ENCODE peak calls at places on chromosomes 16 and 17, in ten cellular contexts. One of them, this sample, is unnamed.

GRCh38 chr17:58960068-58960467 is 146.6 kb downstream of the TRIM37 start:
- DNase-seq in anterior cingulate cortex: no peak
- DNase-seq in IMR-90: peak
- DNase-seq in activated CD4-positive, alpha-beta T cell treated with anti-CD3 and anti-CD28 coated beads, Interleukin-2, amount 50 U/mL, for 24 hours: no peak
- DNase-seq in glutamatergic neuron: no peak
- DNase-seq in HTR-8/SVneo: peak
- DNase-seq in HT1080: peak
- DNase-seq in ureter: no peak
- DNase-seq in COLO829: no peak
- DNase-seq in GM12865: peak
- DNase-seq in this sample: peak

GRCh38 chr17:80961931-80962330 is 29.7 kb upstream of the CHMP6 start:
- DNase-seq in ureter: no peak
- DNase-seq in anterior cingulate cortex: no peak
- DNase-seq in GM12865: no peak
- DNase-seq in activated CD4-positive, alpha-beta T cell treated with anti-CD3 and anti-CD28 coated beads, Interleukin-2, amount 50 U/mL, for 24 hours: no peak
- DNase-seq in COLO829: no peak
- DNase-seq in IMR-90: no peak
- DNase-seq in glutamatergic neuron: no peak
- DNase-seq in HT1080: no peak
- DNase-seq in HTR-8/SVneo: no peak
- DNase-seq in this sample: no peak

GRCh38 chr16:6946106-6946505 is 386.5 kb upstream of the RBFOX1 start:
- DNase-seq in IMR-90: no peak
- DNase-seq in glutamatergic neuron: no peak
- DNase-seq in ureter: no peak
- DNase-seq in GM12865: no peak
- DNase-seq in activated CD4-positive, alpha-beta T cell treated with anti-CD3 and anti-CD28 coated beads, Interleukin-2, amount 50 U/mL, for 24 hours: no peak
- DNase-seq in HTR-8/SVneo: no peak
- DNase-seq in HT1080: no peak
- DNase-seq in COLO829: no peak
- DNase-seq in anterior cingulate cortex: no peak
- DNase-seq in this sample: no peak

GRCh38 chr17:20114466-20114865 is 105.3 kb downstream of the SPECC1 start:
- DNase-seq in anterior cingulate cortex: no peak
- DNase-seq in HTR-8/SVneo: no peak
- DNase-seq in glutamatergic neuron: no peak
- DNase-seq in activated CD4-positive, alpha-beta T cell treated with anti-CD3 and anti-CD28 coated beads, Interleukin-2, amount 50 U/mL, for 24 hours: no peak
- DNase-seq in GM12865: no peak
- DNase-seq in IMR-90: peak
- DNase-seq in HT1080: peak
- DNase-seq in COLO829: peak
- DNase-seq in ureter: no peak
- DNase-seq in this sample: no peak

GRCh38 chr17:2102931-2103398 is 48.1 kb downstream of the HIC1 start:
- DNase-seq in glutamatergic neuron: no peak
- DNase-seq in activated CD4-positive, alpha-beta T cell treated with anti-CD3 and anti-CD28 coated beads, Interleukin-2, amount 50 U/mL, for 24 hours: no peak
- DNase-seq in IMR-90: peak
- DNase-seq in GM12865: no peak
- DNase-seq in HTR-8/SVneo: no peak
- DNase-seq in HT1080: peak
- DNase-seq in ureter: no peak
- DNase-seq in COLO829: no peak
- DNase-seq in anterior cingulate cortex: no peak
- DNase-seq in this sample: peak

GRCh38 chr16:69799601-69800000 is 37.5 kb downstream of the WWP2 start:
- DNase-seq in GM12865: no peak
- DNase-seq in activated CD4-positive, alpha-beta T cell treated with anti-CD3 and anti-CD28 coated beads, Interleukin-2, amount 50 U/mL, for 24 hours: no peak
- DNase-seq in ureter: no peak
- DNase-seq in anterior cingulate cortex: no peak
- DNase-seq in HT1080: no peak
- DNase-seq in HTR-8/SVneo: no peak
- DNase-seq in COLO829: peak
- DNase-seq in IMR-90: peak
- DNase-seq in glutamatergic neuron: no peak
- DNase-seq in this sample: peak

GRCh38 chr17:81165246-81166032 is at the start of gene PVALEF:
- DNase-seq in IMR-90: no peak
- DNase-seq in glutamatergic neuron: peak
- DNase-seq in ureter: no peak
- DNase-seq in anterior cingulate cortex: peak
- DNase-seq in COLO829: no peak
- DNase-seq in HTR-8/SVneo: peak
- DNase-seq in HT1080: no peak
- DNase-seq in GM12865: no peak
- DNase-seq in activated CD4-positive, alpha-beta T cell treated with anti-CD3 and anti-CD28 coated beads, Interleukin-2, amount 50 U/mL, for 24 hours: no peak
- DNase-seq in this sample: no peak

GRCh38 chr16:89146211-89147005 is 25.1 kb upstream of the CDH15 start:
- DNase-seq in HT1080: no peak
- DNase-seq in GM12865: no peak
- DNase-seq in glutamatergic neuron: peak
- DNase-seq in anterior cingulate cortex: no peak
- DNase-seq in HTR-8/SVneo: no peak
- DNase-seq in ureter: no peak
- DNase-seq in activated CD4-positive, alpha-beta T cell treated with anti-CD3 and anti-CD28 coated beads, Interleukin-2, amount 50 U/mL, for 24 hours: no peak
- DNase-seq in COLO829: no peak
- DNase-seq in IMR-90: no peak
- DNase-seq in this sample: no peak

GRCh38 chr16:88836791-88837190 is 20.0 kb downstream of the GALNS start:
- DNase-seq in activated CD4-positive, alpha-beta T cell treated with anti-CD3 and anti-CD28 coated beads, Interleukin-2, amount 50 U/mL, for 24 hours: no peak
- DNase-seq in IMR-90: no peak
- DNase-seq in HTR-8/SVneo: no peak
- DNase-seq in anterior cingulate cortex: no peak
- DNase-seq in COLO829: no peak
- DNase-seq in HT1080: no peak
- DNase-seq in ureter: no peak
- DNase-seq in glutamatergic neuron: no peak
- DNase-seq in GM12865: no peak
- DNase-seq in this sample: no peak

GRCh38 chr17:73645050-73645871 is 1.0 kb upstream of the SDK2 start:
- DNase-seq in ureter: no peak
- DNase-seq in glutamatergic neuron: peak
- DNase-seq in HTR-8/SVneo: no peak
- DNase-seq in HT1080: no peak
- DNase-seq in GM12865: no peak
- DNase-seq in anterior cingulate cortex: peak
- DNase-seq in activated CD4-positive, alpha-beta T cell treated with anti-CD3 and anti-CD28 coated beads, Interleukin-2, amount 50 U/mL, for 24 hours: no peak
- DNase-seq in COLO829: no peak
- DNase-seq in IMR-90: no peak
- DNase-seq in this sample: peak

GRCh38 chr17:77115947-77116346 is 24.8 kb upstream of the SEC14L1 start:
- DNase-seq in HTR-8/SVneo: no peak
- DNase-seq in activated CD4-positive, alpha-beta T cell treated with anti-CD3 and anti-CD28 coated beads, Interleukin-2, amount 50 U/mL, for 24 hours: no peak
- DNase-seq in COLO829: no peak
- DNase-seq in anterior cingulate cortex: no peak
- DNase-seq in GM12865: no peak
- DNase-seq in HT1080: no peak
- DNase-seq in glutamatergic neuron: no peak
- DNase-seq in ureter: no peak
- DNase-seq in IMR-90: no peak
- DNase-seq in this sample: no peak

GRCh38 chr16:19179890-19180490 is 11.9 kb downstream of the SYT17 start:
- DNase-seq in HTR-8/SVneo: peak
- DNase-seq in COLO829: peak
- DNase-seq in HT1080: peak
- DNase-seq in glutamatergic neuron: peak
- DNase-seq in GM12865: peak
- DNase-seq in IMR-90: peak
- DNase-seq in anterior cingulate cortex: peak
- DNase-seq in activated CD4-positive, alpha-beta T cell treated with anti-CD3 and anti-CD28 coated beads, Interleukin-2, amount 50 U/mL, for 24 hours: peak
- DNase-seq in ureter: peak
- DNase-seq in this sample: peak

GRCh38 chr16:69463876-69464275 is 39.5 kb downstream of the CYB5B start:
- DNase-seq in HTR-8/SVneo: no peak
- DNase-seq in ureter: no peak
- DNase-seq in COLO829: no peak
- DNase-seq in IMR-90: no peak
- DNase-seq in anterior cingulate cortex: no peak
- DNase-seq in GM12865: no peak
- DNase-seq in glutamatergic neuron: no peak
- DNase-seq in activated CD4-positive, alpha-beta T cell treated with anti-CD3 and anti-CD28 coated beads, Interleukin-2, amount 50 U/mL, for 24 hours: no peak
- DNase-seq in HT1080: no peak
- DNase-seq in this sample: peak

GRCh38 chr17:20927586-20927985 is 115.2 kb downstream of the USP22 start:
- DNase-seq in glutamatergic neuron: no peak
- DNase-seq in IMR-90: no peak
- DNase-seq in GM12865: no peak
- DNase-seq in anterior cingulate cortex: no peak
- DNase-seq in ureter: no peak
- DNase-seq in COLO829: no peak
- DNase-seq in HT1080: no peak
- DNase-seq in HTR-8/SVneo: no peak
- DNase-seq in activated CD4-positive, alpha-beta T cell treated with anti-CD3 and anti-CD28 coated beads, Interleukin-2, amount 50 U/mL, for 24 hours: no peak
- DNase-seq in this sample: no peak

GRCh38 chr16:1940273-1941161 is 2.5 kb downstream of the MSRB1 start:
- DNase-seq in glutamatergic neuron: no peak
- DNase-seq in anterior cingulate cortex: no peak
- DNase-seq in HT1080: no peak
- DNase-seq in ureter: no peak
- DNase-seq in COLO829: no peak
- DNase-seq in IMR-90: no peak
- DNase-seq in activated CD4-positive, alpha-beta T cell treated with anti-CD3 and anti-CD28 coated beads, Interleukin-2, amount 50 U/mL, for 24 hours: no peak
- DNase-seq in HTR-8/SVneo: no peak
- DNase-seq in GM12865: no peak
- DNase-seq in this sample: no peak

GRCh38 chr16:57536306-57537193 is at the start of gene CCDC102A:
- DNase-seq in COLO829: no peak
- DNase-seq in activated CD4-positive, alpha-beta T cell treated with anti-CD3 and anti-CD28 coated beads, Interleukin-2, amount 50 U/mL, for 24 hours: no peak
- DNase-seq in anterior cingulate cortex: no peak
- DNase-seq in GM12865: peak
- DNase-seq in HTR-8/SVneo: peak
- DNase-seq in ureter: no peak
- DNase-seq in glutamatergic neuron: peak
- DNase-seq in IMR-90: no peak
- DNase-seq in HT1080: peak
- DNase-seq in this sample: no peak

GRCh38 chr16:80619824-80620223 is 79.0 kb downstream of the DYNLRB2 start:
- DNase-seq in anterior cingulate cortex: no peak
- DNase-seq in HT1080: no peak
- DNase-seq in ureter: no peak
- DNase-seq in glutamatergic neuron: no peak
- DNase-seq in HTR-8/SVneo: peak
- DNase-seq in activated CD4-positive, alpha-beta T cell treated with anti-CD3 and anti-CD28 coated beads, Interleukin-2, amount 50 U/mL, for 24 hours: no peak
- DNase-seq in IMR-90: no peak
- DNase-seq in COLO829: no peak
- DNase-seq in GM12865: no peak
- DNase-seq in this sample: peak

GRCh38 chr17:72615627-72615991 is 476.9 kb downstream of the SLC39A11 start:
- DNase-seq in HT1080: no peak
- DNase-seq in GM12865: no peak
- DNase-seq in HTR-8/SVneo: no peak
- DNase-seq in ureter: no peak
- DNase-seq in IMR-90: no peak
- DNase-seq in glutamatergic neuron: no peak
- DNase-seq in activated CD4-positive, alpha-beta T cell treated with anti-CD3 and anti-CD28 coated beads, Interleukin-2, amount 50 U/mL, for 24 hours: no peak
- DNase-seq in COLO829: no peak
- DNase-seq in anterior cingulate cortex: no peak
- DNase-seq in this sample: no peak

GRCh38 chr17:65279456-65279855 is 142.3 kb downstream of the RGS9 start:
- DNase-seq in GM12865: no peak
- DNase-seq in COLO829: no peak
- DNase-seq in HTR-8/SVneo: no peak
- DNase-seq in anterior cingulate cortex: no peak
- DNase-seq in HT1080: no peak
- DNase-seq in IMR-90: no peak
- DNase-seq in ureter: no peak
- DNase-seq in glutamatergic neuron: no peak
- DNase-seq in activated CD4-positive, alpha-beta T cell treated with anti-CD3 and anti-CD28 coated beads, Interleukin-2, amount 50 U/mL, for 24 hours: no peak
- DNase-seq in this sample: no peak

GRCh38 chr17:73042809-73043685 is 49.4 kb downstream of the SLC39A11 start:
- DNase-seq in HTR-8/SVneo: no peak
- DNase-seq in activated CD4-positive, alpha-beta T cell treated with anti-CD3 and anti-CD28 coated beads, Interleukin-2, amount 50 U/mL, for 24 hours: no peak
- DNase-seq in GM12865: no peak
- DNase-seq in anterior cingulate cortex: no peak
- DNase-seq in HT1080: no peak
- DNase-seq in glutamatergic neuron: no peak
- DNase-seq in ureter: no peak
- DNase-seq in COLO829: peak
- DNase-seq in IMR-90: peak
- DNase-seq in this sample: no peak

GRCh38 chr16:62741692-62742091 is 705.5 kb upstream of the CDH8 start:
- DNase-seq in glutamatergic neuron: no peak
- DNase-seq in anterior cingulate cortex: no peak
- DNase-seq in activated CD4-positive, alpha-beta T cell treated with anti-CD3 and anti-CD28 coated beads, Interleukin-2, amount 50 U/mL, for 24 hours: no peak
- DNase-seq in IMR-90: no peak
- DNase-seq in ureter: no peak
- DNase-seq in HT1080: no peak
- DNase-seq in COLO829: no peak
- DNase-seq in GM12865: peak
- DNase-seq in HTR-8/SVneo: no peak
- DNase-seq in this sample: no peak

GRCh38 chr17:3038941-3039340 is 24.5 kb downstream of the OR1D5 start:
- DNase-seq in anterior cingulate cortex: no peak
- DNase-seq in glutamatergic neuron: no peak
- DNase-seq in HT1080: no peak
- DNase-seq in COLO829: no peak
- DNase-seq in IMR-90: no peak
- DNase-seq in ureter: no peak
- DNase-seq in GM12865: no peak
- DNase-seq in activated CD4-positive, alpha-beta T cell treated with anti-CD3 and anti-CD28 coated beads, Interleukin-2, amount 50 U/mL, for 24 hours: no peak
- DNase-seq in HTR-8/SVneo: no peak
- DNase-seq in this sample: no peak

GRCh38 chr16:12646098-12646489 is 157.6 kb downstream of the CPPED1 start:
- DNase-seq in IMR-90: no peak
- DNase-seq in HTR-8/SVneo: no peak
- DNase-seq in anterior cingulate cortex: no peak
- DNase-seq in HT1080: no peak
- DNase-seq in GM12865: no peak
- DNase-seq in activated CD4-positive, alpha-beta T cell treated with anti-CD3 and anti-CD28 coated beads, Interleukin-2, amount 50 U/mL, for 24 hours: no peak
- DNase-seq in COLO829: no peak
- DNase-seq in glutamatergic neuron: no peak
- DNase-seq in ureter: no peak
- DNase-seq in this sample: no peak

GRCh38 chr17:69406906-69407305 is 7.6 kb upstream of the MAP2K6 start:
- DNase-seq in HTR-8/SVneo: no peak
- DNase-seq in ureter: no peak
- DNase-seq in IMR-90: peak
- DNase-seq in activated CD4-positive, alpha-beta T cell treated with anti-CD3 and anti-CD28 coated beads, Interleukin-2, amount 50 U/mL, for 24 hours: no peak
- DNase-seq in anterior cingulate cortex: no peak
- DNase-seq in GM12865: no peak
- DNase-seq in COLO829: no peak
- DNase-seq in glutamatergic neuron: no peak
- DNase-seq in HT1080: no peak
- DNase-seq in this sample: peak

This sample was measured in EH.